ENCODE peak calls at places on chromosomes 12 and 14, in four cellular contexts. One of them, this sample, is unnamed.

GRCh38 chr12:19165446-19165845 is 35.9 kb downstream of the PLEKHA5 start:
- DNase-seq in GM12864: no peak
- DNase-seq in HepG2: no peak
- DNase-seq in neural progenitor cell: no peak
- DNase-seq in this sample: no peak

GRCh38 chr14:89673499-89674225 is 256.6 kb upstream of the FOXN3 start:
- DNase-seq in GM12864: no peak
- DNase-seq in HepG2: no peak
- DNase-seq in neural progenitor cell: no peak
- DNase-seq in this sample: no peak

GRCh38 chr12:123457980-123458779 is at the start of gene SNRNP35:
- DNase-seq in GM12864: peak; percentile 73
- DNase-seq in HepG2: peak; percentile 74
- DNase-seq in neural progenitor cell: peak; percentile 83
- DNase-seq in this sample: peak; percentile 83

GRCh38 chr12:92675092-92675865 is 27.5 kb upstream of the PLEKHG7 start:
- DNase-seq in GM12864: no peak
- DNase-seq in HepG2: no peak
- DNase-seq in neural progenitor cell: no peak
- DNase-seq in this sample: no peak

GRCh38 chr14:59022144-59022543 is 166.3 kb upstream of the DAAM1 start:
- DNase-seq in GM12864: no peak
- DNase-seq in HepG2: no peak
- DNase-seq in neural progenitor cell: no peak
- DNase-seq in this sample: no peak

GRCh38 chr12:19035552-19035951 is 94.0 kb upstream of the PLEKHA5 start:
- DNase-seq in GM12864: no peak
- DNase-seq in HepG2: no peak
- DNase-seq in neural progenitor cell: no peak
- DNase-seq in this sample: no peak

GRCh38 chr14:59189822-59190368 is 1.4 kb downstream of the DAAM1 start:
- DNase-seq in GM12864: peak; percentile 65
- DNase-seq in HepG2: peak; percentile 75
- DNase-seq in neural progenitor cell: peak; percentile 97
- DNase-seq in this sample: peak; percentile 49

GRCh38 chr12:64890873-64891468 is 66.5 kb downstream of the TBC1D30 start:
- DNase-seq in GM12864: no peak
- DNase-seq in HepG2: peak; percentile 61
- DNase-seq in neural progenitor cell: peak; percentile 79
- DNase-seq in this sample: no peak

GRCh38 chr12:131415781-131416180 is 295.1 kb upstream of the SFSWAP start:
- DNase-seq in GM12864: no peak
- DNase-seq in HepG2: no peak
- DNase-seq in neural progenitor cell: peak; percentile 16
- DNase-seq in this sample: no peak

GRCh38 chr14:32590157-32590556 is 261.1 kb downstream of the AKAP6 start:
- DNase-seq in GM12864: no peak
- DNase-seq in HepG2: no peak
- DNase-seq in neural progenitor cell: no peak
- DNase-seq in this sample: no peak

GRCh38 chr12:103645202-103645601 is 58.1 kb downstream of the STAB2 start:
- DNase-seq in GM12864: no peak
- DNase-seq in HepG2: no peak
- DNase-seq in neural progenitor cell: no peak
- DNase-seq in this sample: no peak

GRCh38 chr14:53542692-53543091 is 389.6 kb upstream of the DDHD1 start:
- DNase-seq in GM12864: no peak
- DNase-seq in HepG2: peak; percentile 44
- DNase-seq in neural progenitor cell: no peak
- DNase-seq in this sample: no peak

GRCh38 chr12:116043673-116044072 is 233.8 kb downstream of the MED13L start:
- DNase-seq in GM12864: no peak
- DNase-seq in HepG2: no peak
- DNase-seq in neural progenitor cell: no peak
- DNase-seq in this sample: no peak

GRCh38 chr12:111558107-111558376 is 41.1 kb downstream of the ATXN2 start:
- DNase-seq in GM12864: no peak
- DNase-seq in HepG2: no peak
- DNase-seq in neural progenitor cell: no peak
- DNase-seq in this sample: no peak

GRCh38 chr14:90999299-90999698 is 61.1 kb downstream of the RPS6KA5 start:
- DNase-seq in GM12864: no peak
- DNase-seq in HepG2: no peak
- DNase-seq in neural progenitor cell: peak; percentile 38
- DNase-seq in this sample: peak; percentile 46

GRCh38 chr14:50403433-50403832 is 6.8 kb upstream of the CDKL1 start:
- DNase-seq in GM12864: no peak
- DNase-seq in HepG2: no peak
- DNase-seq in neural progenitor cell: peak; percentile 2
- DNase-seq in this sample: no peak

GRCh38 chr12:79933580-79934264 is 1.2 kb downstream of the PPP1R12A start:
- DNase-seq in GM12864: no peak
- DNase-seq in HepG2: no peak
- DNase-seq in neural progenitor cell: peak; percentile 32
- DNase-seq in this sample: no peak

GRCh38 chr14:81400852-81401251 is 728 bp upstream of the STON2 start:
- DNase-seq in GM12864: no peak
- DNase-seq in HepG2: no peak
- DNase-seq in neural progenitor cell: peak; percentile 43
- DNase-seq in this sample: no peak

GRCh38 chr12:92141585-92142244 is 3.9 kb downstream of the BTG1 start:
- DNase-seq in GM12864: no peak
- DNase-seq in HepG2: no peak
- DNase-seq in neural progenitor cell: no peak
- DNase-seq in this sample: no peak

GRCh38 chr14:88166616-88167015 is 156.5 kb downstream of the KCNK10 start:
- DNase-seq in GM12864: no peak
- DNase-seq in HepG2: no peak
- DNase-seq in neural progenitor cell: no peak
- DNase-seq in this sample: no peak

GRCh38 chr14:74985806-74986205 is 16.9 kb upstream of the EIF2B2 start:
- DNase-seq in GM12864: no peak
- DNase-seq in HepG2: no peak
- DNase-seq in neural progenitor cell: no peak
- DNase-seq in this sample: no peak

GRCh38 chr12:16385779-16386646 is 38.6 kb downstream of the MGST1 start:
- DNase-seq in GM12864: no peak
- DNase-seq in HepG2: peak; percentile 88
- DNase-seq in neural progenitor cell: peak; percentile 71
- DNase-seq in this sample: peak; percentile 37

GRCh38 chr14:64478634-64479250 is 13.4 kb downstream of the AKAP5 start:
- DNase-seq in GM12864: no peak
- DNase-seq in HepG2: no peak
- DNase-seq in neural progenitor cell: no peak
- DNase-seq in this sample: no peak

GRCh38 chr12:123519151-123520001 is 14.1 kb downstream of the RILPL1 start:
- DNase-seq in GM12864: no peak
- DNase-seq in HepG2: peak; percentile 84
- DNase-seq in neural progenitor cell: no peak
- DNase-seq in this sample: peak; percentile 45

GRCh38 chr12:32125455-32126084 is 18.9 kb downstream of the BICD1 start:
- DNase-seq in GM12864: no peak
- DNase-seq in HepG2: no peak
- DNase-seq in neural progenitor cell: no peak
- DNase-seq in this sample: no peak

GRCh38 chr12:29783773-29784666 is at the start of gene TMTC1:
- DNase-seq in GM12864: no peak
- DNase-seq in HepG2: no peak
- DNase-seq in neural progenitor cell: peak; percentile 92
- DNase-seq in this sample: peak; percentile 69

GRCh38 chr12:4506870-4507269 is 31.8 kb upstream of the RAD51AP1 start:
- DNase-seq in GM12864: peak; percentile 67
- DNase-seq in HepG2: no peak
- DNase-seq in neural progenitor cell: no peak
- DNase-seq in this sample: no peak

GRCh38 chr12:53233671-53234091 is 1.7 kb upstream of the RARG start:
- DNase-seq in GM12864: no peak
- DNase-seq in HepG2: no peak
- DNase-seq in neural progenitor cell: no peak
- DNase-seq in this sample: no peak
- TF ChIP-seq CTCF in GM12864: no peak
- TF ChIP-seq CTCF in HepG2: no peak
- TF ChIP-seq CTCF in neural progenitor cell: peak; percentile 10
- TF ChIP-seq CTCF in this sample: no peak

DNA sequence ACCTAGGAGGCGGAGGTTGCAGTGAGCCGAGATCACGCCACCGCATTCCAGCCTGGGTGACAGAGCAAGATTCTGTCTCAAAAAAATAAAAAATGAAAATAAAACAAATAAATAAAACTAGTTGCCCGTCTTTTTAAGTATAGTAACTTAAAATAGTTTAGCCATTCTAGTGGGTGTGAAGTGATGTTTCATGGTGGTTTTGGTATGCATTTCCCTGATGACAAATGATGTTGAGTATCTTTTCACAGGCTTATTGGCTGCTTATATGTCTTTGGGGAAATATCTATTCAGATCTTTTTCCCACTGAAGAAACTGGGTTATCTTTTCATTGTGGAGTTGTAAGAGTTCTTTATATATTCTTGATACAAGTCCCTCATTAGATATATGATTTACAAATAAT is 102.4 kb upstream of the METAP2 start:
- DNase-seq in GM12864: no peak
- DNase-seq in HepG2: no peak
- DNase-seq in neural progenitor cell: no peak
- DNase-seq in this sample: no peak
- H3K4me3 ChIP-seq in GM12864: no peak overlapping the region
- H3K4me3 ChIP-seq in HepG2: no peak overlapping the region
- H3K4me3 ChIP-seq in neural progenitor cell: no peak overlapping the region
- H3K4me3 ChIP-seq in this sample: no peak overlapping the region

GRCh38 chr12:48567731-48568130 is 2.1 kb downstream of the LALBA start:
- DNase-seq in GM12864: no peak
- DNase-seq in HepG2: no peak
- DNase-seq in neural progenitor cell: no peak
- DNase-seq in this sample: no peak
- TF ChIP-seq CTCF in GM12864: no peak
- TF ChIP-seq CTCF in HepG2: no peak
- TF ChIP-seq CTCF in neural progenitor cell: no peak
- TF ChIP-seq CTCF in this sample: no peak

GRCh38 chr14:83171761-83172160 is 1638.1 kb upstream of the SEL1L start:
- DNase-seq in GM12864: no peak
- DNase-seq in HepG2: no peak
- DNase-seq in neural progenitor cell: no peak
- DNase-seq in this sample: no peak

GRCh38 chr14:83170165-83170564 is 1636.5 kb upstream of the SEL1L start:
- DNase-seq in GM12864: no peak
- DNase-seq in HepG2: no peak
- DNase-seq in neural progenitor cell: peak; percentile 7
- DNase-seq in this sample: no peak

GRCh38 chr14:83172363-83172762 is 1638.7 kb upstream of the SEL1L start:
- DNase-seq in GM12864: no peak
- DNase-seq in HepG2: peak; percentile 13
- DNase-seq in neural progenitor cell: no peak
- DNase-seq in this sample: no peak

GRCh38 chr14:83173687-83174086 is 1640.0 kb upstream of the SEL1L start:
- DNase-seq in GM12864: no peak
- DNase-seq in HepG2: no peak
- DNase-seq in neural progenitor cell: no peak
- DNase-seq in this sample: no peak
- H3K4me3 ChIP-seq in GM12864: no peak overlapping the region
- H3K4me3 ChIP-seq in HepG2: no peak overlapping the region
- H3K4me3 ChIP-seq in neural progenitor cell: no peak overlapping the region
- H3K4me3 ChIP-seq in this sample: no peak overlapping the region

DNA sequence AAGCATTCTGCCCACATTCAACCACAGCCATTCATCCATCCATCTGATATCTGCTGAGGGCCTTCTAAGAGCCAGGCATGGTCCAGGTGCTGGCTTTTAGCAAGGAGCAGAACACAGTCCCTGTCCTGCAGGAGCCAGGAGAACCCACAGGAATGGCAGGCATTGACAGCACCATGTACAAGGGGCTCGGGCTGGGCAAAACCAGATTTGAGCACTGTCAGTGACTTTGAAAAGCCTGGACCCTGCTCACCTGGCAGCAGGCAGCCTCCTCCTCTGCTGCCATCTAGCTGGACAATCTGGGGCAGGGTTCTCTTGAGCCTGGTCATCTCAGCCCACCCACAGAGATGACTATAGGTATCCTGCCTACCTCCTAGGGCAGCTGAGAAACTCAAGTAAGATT is 136.9 kb downstream of the ZFP36L1 start:
- DNase-seq in GM12864: no peak
- DNase-seq in HepG2: peak; percentile 26
- DNase-seq in neural progenitor cell: peak; percentile 43
- DNase-seq in this sample: no peak
- TF ChIP-seq CTCF in GM12864: no peak
- TF ChIP-seq CTCF in HepG2: peak; percentile 78
- TF ChIP-seq CTCF in neural progenitor cell: peak; percentile 30
- TF ChIP-seq CTCF in this sample: peak; percentile 19

GRCh38 chr14:104726600-104727451 is 2.8 kb downstream of the ADSS1 start:
- DNase-seq in GM12864: no peak
- DNase-seq in HepG2: peak; percentile 74
- DNase-seq in neural progenitor cell: no peak
- DNase-seq in this sample: no peak

GRCh38 chr14:104725772-104726548 is 1.9 kb downstream of the ADSS1 start:
- DNase-seq in GM12864: no peak
- DNase-seq in HepG2: no peak
- DNase-seq in neural progenitor cell: no peak
- DNase-seq in this sample: no peak

GRCh38 chr14:104724407-104724980 is 465 bp downstream of the ADSS1 start:
- DNase-seq in GM12864: no peak
- DNase-seq in HepG2: no peak
- DNase-seq in neural progenitor cell: no peak
- DNase-seq in this sample: no peak

GRCh38 chr14:104723651-104724406 is at the start of gene ADSS1:
- DNase-seq in GM12864: no peak
- DNase-seq in HepG2: peak; percentile 24
- DNase-seq in neural progenitor cell: peak; percentile 84
- DNase-seq in this sample: peak; percentile 57

GRCh38 chr14:104724981-104725771 is 1.1 kb downstream of the ADSS1 start:
- DNase-seq in GM12864: no peak
- DNase-seq in HepG2: peak; percentile 43
- DNase-seq in neural progenitor cell: peak; percentile 63
- DNase-seq in this sample: peak; percentile 30
- H3K4me3 ChIP-seq in GM12864: no peak overlapping the region
- H3K4me3 ChIP-seq in HepG2: peak overlapping the region; percentile 63
- H3K4me3 ChIP-seq in neural progenitor cell: peak overlapping the region; percentile 86
- H3K4me3 ChIP-seq in this sample: peak overlapping the region; percentile 58

GRCh38 chr14:76473381-76474263 is 97.7 kb downstream of the ESRRB start:
- DNase-seq in GM12864: no peak
- DNase-seq in HepG2: no peak
- DNase-seq in neural progenitor cell: peak; percentile 65
- DNase-seq in this sample: no peak
- TF ChIP-seq CTCF in GM12864: peak; percentile 29
- TF ChIP-seq CTCF in HepG2: no peak
- TF ChIP-seq CTCF in neural progenitor cell: peak; percentile 57
- TF ChIP-seq CTCF in this sample: no peak

GRCh38 chr12:30926243-30927209 is at the start of gene TSPAN11:
- DNase-seq in GM12864: no peak
- DNase-seq in HepG2: no peak
- DNase-seq in neural progenitor cell: peak; percentile 97
- DNase-seq in this sample: no peak
- H3K4me3 ChIP-seq in GM12864: no peak within 1 kb of the TSS
- H3K4me3 ChIP-seq in HepG2: no peak within 1 kb of the TSS
- H3K4me3 ChIP-seq in neural progenitor cell: peak within 1 kb of the TSS; percentile 61
- H3K4me3 ChIP-seq in this sample: peak within 1 kb of the TSS; percentile 52